ENCODE peak calls at places on chromosomes 3 and 15, in five cellular contexts. N, O, K, Y and H are unnamed samples.

GRCh38 chr15:82398785-82399184 is 30.8 kb upstream of the GOLGA6L9 start:
- DNase-seq in K (no peak), Y (no peak), O (no peak), N (no peak), H (no peak)

GRCh38 chr3:41598804-41599481 is 363.0 kb downstream of the ULK4 start:
- DNase-seq in O (no peak), Y (no peak), N (no peak), K (peak; percentile 18), H (no peak)

GRCh38 chr3:41198526-41198925 is 779 bp upstream of the CTNNB1 start:
- DNase-seq in K (no peak), N (peak; percentile 62), Y (peak; percentile 40), O (no peak), H (no peak)

GRCh38 chr3:151962371-151962770 is 88.9 kb downstream of the SUCNR1 start:
- DNase-seq in N (no peak), O (no peak), Y (no peak), K (no peak), H (no peak)

GRCh38 chr3:174949523-174949922 is 90.4 kb downstream of the NAALADL2 start:
- DNase-seq in K (peak; percentile 99), Y (no peak), N (no peak), O (peak; percentile 85), H (no peak)

GRCh38 chr3:118137783-118138182 is 896.9 kb downstream of the IGSF11 start:
- DNase-seq in K (no peak), Y (no peak), O (no peak), N (no peak), H (no peak)

GRCh38 chr15:39969871-39970270 is 36.0 kb downstream of the EIF2AK4 start:
- DNase-seq in N (no peak), Y (no peak), K (peak; percentile 31), O (no peak), H (no peak)

GRCh38 chr3:186772886-186773417 is 10.4 kb upstream of the EIF4A2 start:
- DNase-seq in N (peak; percentile 19), Y (peak; percentile 47), O (no peak), K (no peak), H (peak; percentile 78)

GRCh38 chr3:183438749-183439148 is 10.3 kb upstream of the MCF2L2 start:
- DNase-seq in O (no peak), K (no peak), Y (no peak), N (no peak), H (peak; percentile 37)

GRCh38 chr15:79089890-79090486 is 592 bp downstream of the RASGRF1 start:
- DNase-seq in N (peak; percentile 44), O (no peak), K (no peak), Y (no peak), H (no peak)

GRCh38 chr15:101772921-101773320 is 30.4 kb upstream of the OR4F6 start:
- DNase-seq in O (no peak), Y (no peak), K (no peak), N (no peak), H (no peak)

GRCh38 chr3:18098960-18099587 is 326.1 kb downstream of the SATB1 start:
- DNase-seq in N (no peak), O (peak; percentile 99), K (peak; percentile 75), Y (no peak), H (no peak)

GRCh38 chr3:194267744-194268658 is 83.1 kb downstream of the CPN2 start:
- DNase-seq in Y (peak; percentile 15), O (no peak), N (no peak), K (peak; percentile 47), H (no peak)

GRCh38 chr3:121718205-121718846 is 31.2 kb downstream of the GOLGB1 start:
- DNase-seq in Y (no peak), N (no peak), O (no peak), K (no peak), H (no peak)

GRCh38 chr3:58045084-58045483 is 36.9 kb downstream of the FLNB start:
- DNase-seq in K (no peak), O (no peak), Y (no peak), N (no peak), H (no peak)
- H3K27ac ChIP-seq in K (peak overlapping the region; percentile 22), O (peak overlapping the region; percentile 11), Y (peak overlapping the region; percentile 68), N (no peak overlapping the region), H (no peak overlapping the region)

DNA sequence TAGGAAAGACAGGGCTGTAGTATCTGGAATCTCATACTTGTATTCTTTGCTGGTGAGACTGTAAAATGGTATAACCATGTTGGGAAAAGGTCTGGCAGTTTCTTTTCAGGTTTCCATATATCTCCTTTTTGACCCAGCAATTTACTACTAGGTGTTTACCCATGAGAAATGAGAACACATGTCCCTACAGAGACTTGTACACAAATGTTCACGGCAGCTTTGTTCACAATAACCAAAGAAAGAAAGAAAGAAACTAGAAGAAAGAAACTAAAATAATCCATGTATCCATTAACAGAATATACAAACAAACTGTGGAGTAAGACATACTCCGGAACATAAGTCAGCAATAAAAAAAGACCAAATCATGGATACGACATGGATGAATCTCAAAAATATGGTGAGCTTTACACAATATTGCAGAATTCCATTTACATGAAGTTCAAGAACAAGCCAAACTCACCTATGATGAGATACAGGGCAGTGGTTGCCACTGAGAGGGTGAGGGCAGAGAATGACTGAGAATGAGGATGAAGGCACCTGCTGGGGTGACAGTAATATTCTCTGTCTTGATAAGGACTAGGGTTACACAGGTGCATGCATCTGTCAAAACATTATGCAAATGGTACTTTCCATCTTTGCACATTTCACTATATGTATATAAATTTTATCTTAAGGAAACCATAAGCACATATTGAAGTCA is 2.7 kb downstream of the RFTN1 start:
- DNase-seq in N (no peak), Y (no peak), K (no peak), O (no peak), H (no peak)
- H3K27ac ChIP-seq in N (no peak overlapping the region), Y (no peak overlapping the region), K (no peak overlapping the region), O (no peak overlapping the region), H (no peak overlapping the region)

GRCh38 chr3:52798376-52798977 is 3.9 kb downstream of the ITIH3 start:
- DNase-seq in Y (no peak), N (no peak), K (no peak), O (no peak), H (no peak)
- H3K27ac ChIP-seq in Y (no peak overlapping the region), N (no peak overlapping the region), K (no peak overlapping the region), O (no peak overlapping the region), H (no peak overlapping the region)

GRCh38 chr3:138062626-138063025 is 52.7 kb downstream of the CLDN18 start:
- DNase-seq in Y (no peak), K (peak; percentile 44), N (no peak), O (no peak), H (no peak)

GRCh38 chr3:138060792-138061191 is 50.8 kb downstream of the CLDN18 start:
- DNase-seq in O (no peak), Y (no peak), N (no peak), K (no peak), H (no peak)

GRCh38 chr3:138059261-138059660 is 49.3 kb downstream of the CLDN18 start:
- DNase-seq in O (no peak), K (peak; percentile 21), Y (no peak), N (no peak), H (no peak)

GRCh38 chr3:138063416-138063815 is 52.0 kb downstream of the DZIP1L start:
- DNase-seq in Y (no peak), K (no peak), O (no peak), N (no peak), H (no peak)

GRCh38 chr3:138062037-138062436 is 52.1 kb downstream of the CLDN18 start:
- DNase-seq in O (no peak), Y (no peak), N (no peak), K (no peak), H (no peak)
- H3K27ac ChIP-seq in O (no peak overlapping the region), Y (no peak overlapping the region), N (no peak overlapping the region), K (no peak overlapping the region), H (no peak overlapping the region)

DNA sequence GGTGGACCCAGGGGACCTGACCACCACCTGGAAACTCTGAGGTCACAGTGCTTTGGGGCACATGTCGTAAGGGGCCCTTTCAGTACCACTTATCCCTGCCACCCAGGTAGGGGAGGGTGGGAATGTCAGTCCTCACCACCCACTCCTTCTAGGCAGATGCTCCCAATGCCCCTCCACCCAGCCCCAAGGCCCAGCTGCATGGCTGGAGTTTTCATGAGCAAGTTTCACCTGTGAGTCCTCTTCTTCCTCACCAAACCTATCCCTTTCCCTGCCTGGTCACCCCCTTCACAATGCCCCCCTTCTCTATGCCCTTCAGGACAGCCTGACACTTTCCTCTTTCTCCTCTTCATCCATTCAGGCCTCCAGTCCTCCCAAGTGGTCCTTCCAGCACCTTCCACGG is 9.8 kb downstream of the FAM174B start:
- DNase-seq in K (no peak), Y (no peak), N (no peak), O (no peak), H (peak; percentile 16)
- H3K27ac ChIP-seq in K (no peak overlapping the region), Y (peak overlapping the region; percentile 93), N (peak overlapping the region; percentile 69), O (peak overlapping the region; percentile 81), H (peak overlapping the region; percentile 22)